ENCODE peak calls at places on chromosome 3, in six cellular contexts. N is CD8-positive, alpha-beta T cell; T is A549; O is GM12865; B is GM12892; Q is cardiac fibroblast. C is an unnamed sample.

GRCh38 chr3:71753716-71754609 is at the start of gene GPR27:
- DNase-seq in N (no peak), T (peak; percentile 7), O (peak; percentile 4), B (no peak), Q (peak; percentile 28), C (no peak)

GRCh38 chr3:56754753-56755365 is 46.9 kb downstream of the ARHGEF3 start:
- DNase-seq in N (peak; percentile 41), T (no peak), O (peak; percentile 70), B (no peak), Q (no peak), C (no peak)

GRCh38 chr3:40970067-40970466 is 229.2 kb upstream of the CTNNB1 start:
- DNase-seq in N (no peak), T (no peak), O (peak; percentile 49), B (no peak), Q (no peak), C (no peak)

GRCh38 chr3:72458365-72458764 is 389.9 kb downstream of the SHQ1 start:
- DNase-seq in N (no peak), T (no peak), O (no peak), B (no peak), Q (no peak), C (no peak)

GRCh38 chr3:195873281-195873887 is 35.0 kb downstream of the TNK2 start:
- DNase-seq in N (no peak), T (no peak), O (no peak), B (no peak), Q (no peak), C (no peak)

GRCh38 chr3:123584988-123585937 is at the start of gene HACD2:
- DNase-seq in N (peak; percentile 95), T (peak; percentile 82), O (peak; percentile 98), B (peak; percentile 75), Q (peak; percentile 98), C (peak; percentile 98)

GRCh38 chr3:133487920-133488540 is 85.5 kb upstream of the CDV3 start:
- DNase-seq in N (peak; percentile 72), T (peak; percentile 12), O (peak; percentile 70), B (no peak), Q (peak; percentile 65), C (peak; percentile 86)

GRCh38 chr3:195760345-195760983 is 39.7 kb downstream of the MUC20 start:
- DNase-seq in N (no peak), T (no peak), O (no peak), B (no peak), Q (no peak), C (no peak)

GRCh38 chr3:127961963-127962362 is 46.9 kb downstream of the KBTBD12 start:
- DNase-seq in N (no peak), T (peak; percentile 51), O (no peak), B (no peak), Q (peak; percentile 37), C (no peak)

GRCh38 chr3:41301548-41301947 is 102.2 kb downstream of the CTNNB1 start:
- DNase-seq in N (no peak), T (no peak), O (no peak), B (no peak), Q (peak; percentile 65), C (no peak)

GRCh38 chr3:185332026-185332735 is 30.8 kb upstream of the MAP3K13 start:
- DNase-seq in N (no peak), T (no peak), O (peak; percentile 75), B (no peak), Q (peak; percentile 81), C (no peak)

GRCh38 chr3:151579571-151580270 is 118.9 kb upstream of the IGSF10 start:
- DNase-seq in N (no peak), T (no peak), O (no peak), B (no peak), Q (peak; percentile 61), C (no peak)

GRCh38 chr3:139506792-139507191 is 30.5 kb upstream of the RBP2 start:
- DNase-seq in N (no peak), T (no peak), O (no peak), B (no peak), Q (no peak), C (no peak)

GRCh38 chr3:111577798-111578685 is 17.1 kb downstream of the ZBED2 start:
- DNase-seq in N (no peak), T (peak; percentile 79), O (peak; percentile 52), B (no peak), Q (peak; percentile 92), C (no peak)

GRCh38 chr3:38335263-38335662 is 11.3 kb upstream of the XYLB start:
- DNase-seq in N (no peak), T (no peak), O (no peak), B (no peak), Q (no peak), C (no peak)

GRCh38 chr3:24128195-24129005 is 183.3 kb downstream of the NR1D2 start:
- DNase-seq in N (no peak), T (no peak), O (no peak), B (no peak), Q (peak; percentile 54), C (peak; percentile 70)

GRCh38 chr3:10329495-10330015 is 8.6 kb upstream of the SEC13 start:
- DNase-seq in N (no peak), T (no peak), O (no peak), B (no peak), Q (no peak), C (no peak)

GRCh38 chr3:41688595-41689380 is 273.1 kb downstream of the ULK4 start:
- DNase-seq in N (no peak), T (no peak), O (no peak), B (no peak), Q (peak; percentile 67), C (no peak)

GRCh38 chr3:74410276-74410941 is 204.1 kb downstream of the CNTN3 start:
- DNase-seq in N (no peak), T (no peak), O (no peak), B (no peak), Q (no peak), C (no peak)

GRCh38 chr3:168249539-168250414 is 154.1 kb upstream of the GOLIM4 start:
- DNase-seq in N (peak; percentile 3), T (peak; percentile 34), O (peak; percentile 92), B (peak; percentile 52), Q (peak; percentile 75), C (no peak)

GRCh38 chr3:111735271-111735758 is 123.8 kb upstream of the PHLDB2 start:
- DNase-seq in N (no peak), T (peak; percentile 40), O (no peak), B (no peak), Q (peak; percentile 95), C (peak; percentile 74)

GRCh38 chr3:126678691-126679317 is 23.9 kb upstream of the TXNRD3 start:
- DNase-seq in N (no peak), T (no peak), O (no peak), B (peak; percentile 35), Q (no peak), C (no peak)

GRCh38 chr3:99601493-99601892 is 36.9 kb upstream of the COL8A1 start:
- DNase-seq in N (no peak), T (no peak), O (no peak), B (no peak), Q (no peak), C (no peak)

GRCh38 chr3:61734980-61735731 is 173.8 kb downstream of the PTPRG start:
- DNase-seq in N (no peak), T (no peak), O (no peak), B (no peak), Q (no peak), C (no peak)

GRCh38 chr3:157030712-157031111 is 129.2 kb downstream of the CCNL1 start:
- DNase-seq in N (no peak), T (no peak), O (no peak), B (no peak), Q (no peak), C (no peak)

GRCh38 chr3:44117736-44118135 is 124.0 kb upstream of the TOPAZ1 start:
- DNase-seq in N (no peak), T (no peak), O (no peak), B (no peak), Q (no peak), C (no peak)

GRCh38 chr3:25662921-25663320 is 1.8 kb downstream of the TOP2B start:
- DNase-seq in N (no peak), T (no peak), O (peak; percentile 16), B (no peak), Q (peak; percentile 31), C (no peak)

GRCh38 chr3:83890039-83890762 is 1068.6 kb upstream of the CADM2 start:
- DNase-seq in N (no peak), T (no peak), O (no peak), B (no peak), Q (no peak), C (no peak)

GRCh38 chr3:122299872-122300460 is 25.1 kb upstream of the CSTA start:
- DNase-seq in N (peak; percentile 54), T (peak; percentile 19), O (peak; percentile 73), B (no peak), Q (peak; percentile 45), C (no peak)

GRCh38 chr3:5019411-5020261 is 40.4 kb downstream of the BHLHE40 start:
- DNase-seq in N (peak; percentile 79), T (no peak), O (no peak), B (no peak), Q (no peak), C (no peak)

GRCh38 chr3:167978071-167978470 is 117.7 kb downstream of the GOLIM4 start:
- DNase-seq in N (no peak), T (no peak), O (no peak), B (no peak), Q (no peak), C (no peak)